ENCODE peak calls at places on chromosomes 5 and 9, in four cellular contexts. D is transverse colon, C is right lobe of liver, N is A549. L is an unnamed sample.

GRCh38 chr9:25716220-25716872 is 38.1 kb upstream of the TUSC1 start:
- DNase-seq in D (peak; percentile 15), C (no peak), N (peak; percentile 5), L (peak; percentile 32)

GRCh38 chr9:91778031-91778430 is 172.0 kb downstream of the ROR2 start:
- DNase-seq in D (no peak), C (no peak), N (no peak), L (no peak)

GRCh38 chr5:446066-446725 is 3.2 kb downstream of the EXOC3 start:
- DNase-seq in D (peak; percentile 7), C (no peak), N (no peak), L (no peak)

GRCh38 chr5:1380910-1381309 is 36.0 kb upstream of the CLPTM1L start:
- DNase-seq in D (no peak), C (peak; percentile 46), N (no peak), L (no peak)

GRCh38 chr5:18807256-18808193 is 1173.3 kb downstream of the TAF11L14 start:
- DNase-seq in D (no peak), C (no peak), N (no peak), L (no peak)

GRCh38 chr9:27496134-27496504 is 28.0 kb upstream of the IFNK start:
- DNase-seq in D (no peak), C (no peak), N (no peak), L (no peak)

GRCh38 chr9:18865542-18865941 is 167.5 kb downstream of the SAXO1 start:
- DNase-seq in D (no peak), C (no peak), N (no peak), L (no peak)

GRCh38 chr5:168464641-168465040 is 21.6 kb upstream of the RARS1 start:
- DNase-seq in D (no peak), C (peak; percentile 39), N (no peak), L (no peak)

GRCh38 chr5:66655395-66656324 is 59.5 kb downstream of the MAST4 start:
- DNase-seq in D (no peak), C (no peak), N (no peak), L (peak; percentile 18)

GRCh38 chr9:16509946-16510504 is 360.4 kb downstream of the BNC2 start:
- DNase-seq in D (no peak), C (no peak), N (no peak), L (peak; percentile 27)

GRCh38 chr9:91360551-91361293 is 996 bp downstream of the AUH start:
- DNase-seq in D (no peak), C (no peak), N (no peak), L (no peak)

GRCh38 chr5:92944903-92945629 is 636.0 kb downstream of the NR2F1-AS1 start:
- DNase-seq in D (no peak), C (no peak), N (no peak), L (no peak)

GRCh38 chr9:115291841-115292240 is 173.9 kb upstream of the TNC start:
- DNase-seq in D (peak; percentile 84), C (no peak), N (no peak), L (no peak)

GRCh38 chr5:142542906-142543305 is 143.0 kb downstream of the FGF1 start:
- DNase-seq in D (no peak), C (no peak), N (no peak), L (no peak)

GRCh38 chr5:125153231-125153630 is 406.8 kb upstream of the ZNF608 start:
- DNase-seq in D (no peak), C (no peak), N (no peak), L (no peak)

GRCh38 chr5:169567079-169567478 is 16.5 kb upstream of the SPDL1 start:
- DNase-seq in D (no peak), C (no peak), N (no peak), L (no peak)

GRCh38 chr9:33166263-33167083 is 663 bp downstream of the B4GALT1 start:
- DNase-seq in D (peak; percentile 63), C (peak; percentile 62), N (peak; percentile 53), L (peak; percentile 70)

GRCh38 chr5:82358454-82358853 is 80.3 kb upstream of the RPS23 start:
- DNase-seq in D (no peak), C (no peak), N (no peak), L (no peak)

GRCh38 chr9:79023134-79023577 is 548.6 kb upstream of the TLE4 start:
- DNase-seq in D (no peak), C (no peak), N (peak; percentile 50), L (no peak)

GRCh38 chr5:161686149-161686548 is 628 bp downstream of the GABRA6 start:
- DNase-seq in D (no peak), C (no peak), N (no peak), L (no peak)

GRCh38 chr9:134391319-134392231 is 65.3 kb downstream of the RXRA start:
- DNase-seq in D (peak; percentile 54), C (no peak), N (no peak), L (no peak)

GRCh38 chr5:61519728-61520277 is 187.7 kb downstream of the ZSWIM6 start:
- DNase-seq in D (no peak), C (no peak), N (no peak), L (no peak)

GRCh38 chr5:159331099-159331973 is 1.0 kb upstream of the IL12B start:
- DNase-seq in D (peak; percentile 77), C (peak; percentile 74), N (peak; percentile 76), L (peak; percentile 52)

DNA sequence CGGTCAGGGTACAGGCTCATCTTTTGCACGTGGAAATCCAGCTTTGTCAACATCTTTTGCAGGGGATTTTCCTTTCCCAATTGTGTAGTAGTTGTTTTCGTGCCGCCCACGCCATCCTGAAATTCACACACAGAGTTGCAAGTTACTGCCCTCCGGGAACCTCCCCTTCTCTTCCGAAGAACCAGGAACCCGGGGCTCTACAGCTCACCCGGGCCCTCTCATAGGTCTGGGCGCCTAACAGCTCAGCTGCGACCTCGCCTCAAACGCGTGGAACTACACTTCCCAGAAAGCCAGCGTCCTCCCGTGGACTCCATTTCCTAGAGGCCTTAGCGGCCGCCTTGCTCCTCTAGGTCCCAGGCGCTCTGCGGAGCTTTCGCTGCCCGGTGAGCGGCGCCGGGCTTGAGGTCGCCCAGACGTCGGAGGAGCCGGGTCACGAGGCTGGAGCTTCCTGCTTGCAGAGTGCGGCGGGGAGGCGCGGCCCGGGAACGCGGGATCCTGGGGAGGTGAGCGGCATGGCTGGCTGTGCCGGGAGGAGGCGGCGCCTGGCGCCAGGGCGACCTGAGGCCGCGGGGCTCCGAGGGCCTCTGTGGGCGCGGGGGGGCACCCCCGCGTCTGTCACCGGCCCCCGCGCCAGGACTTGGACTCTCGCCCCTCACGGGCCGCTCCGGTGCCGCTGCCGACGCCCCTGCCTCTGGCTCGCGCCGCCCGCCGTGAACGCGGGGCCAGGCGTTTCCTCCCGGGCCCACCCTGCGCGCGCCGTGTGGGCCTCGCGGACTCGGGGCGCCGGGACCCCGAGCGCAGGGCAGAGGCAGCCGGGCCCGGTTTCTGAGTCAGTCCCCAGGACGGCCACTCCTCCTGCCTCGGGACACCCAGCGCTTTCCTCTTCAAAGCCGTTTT is at the start of gene ZNF354B:
- DNase-seq in D (peak; percentile 92), C (peak; percentile 94), N (peak; percentile 84), L (peak; percentile 92)
- TF ChIP-seq POLR2A in D (peak; percentile 61), C (peak; percentile 81), N (peak; percentile 62), L (peak; percentile 82)

GRCh38 chr5:150632305-150633160 is 7.9 kb upstream of the SYNPO start:
- DNase-seq in D (no peak), C (no peak), N (no peak), L (peak; percentile 55)
- H3K27ac ChIP-seq in D (no peak overlapping the region), C (no peak overlapping the region), N (peak overlapping the region; percentile 96), L (peak overlapping the region; percentile 97)

GRCh38 chr9:2818486-2819121 is 25.3 kb downstream of the PUM3 start:
- DNase-seq in D (no peak), C (no peak), N (no peak), L (no peak)
- TF ChIP-seq POLR2A in D (no peak), C (no peak), N (no peak), L (no peak)

GRCh38 chr5:71587709-71588532 is 781 bp downstream of the MCCC2 start:
- DNase-seq in D (no peak), C (no peak), N (no peak), L (no peak)

GRCh38 chr5:71591100-71591499 is 4.0 kb downstream of the MCCC2 start:
- DNase-seq in D (no peak), C (no peak), N (no peak), L (no peak)

GRCh38 chr5:71586941-71587708 is at the start of gene MCCC2:
- DNase-seq in D (peak; percentile 98), C (peak; percentile 98), N (peak; percentile 92), L (peak; percentile 99)

GRCh38 chr5:71588533-71588885 is 1.4 kb downstream of the MCCC2 start:
- DNase-seq in D (no peak), C (no peak), N (no peak), L (no peak)

GRCh38 chr5:71589903-71590302 is 2.8 kb downstream of the MCCC2 start:
- DNase-seq in D (no peak), C (no peak), N (no peak), L (no peak)
- H3K27ac ChIP-seq in D (no peak overlapping the region), C (no peak overlapping the region), N (no peak overlapping the region), L (no peak overlapping the region)

L was measured in adrenal gland.